ENCODE peak calls at places on chromosomes 1 and 21, in five cellular contexts. One of them, this sample, is unnamed.

GRCh38 chr1:190179817-190180216 is 297.8 kb downstream of the BRINP3 start:
- DNase-seq in renal cortical epithelial cell: no peak
- DNase-seq in Panc1: peak; percentile 25
- DNase-seq in SW 1271: no peak
- DNase-seq in prostate gland: no peak
- DNase-seq in this sample: peak; percentile 23

GRCh38 chr21:46057111-46057709 is 40.7 kb upstream of the COL6A2 start:
- DNase-seq in renal cortical epithelial cell: no peak
- DNase-seq in Panc1: no peak
- DNase-seq in SW 1271: no peak
- DNase-seq in prostate gland: no peak
- DNase-seq in this sample: no peak

GRCh38 chr1:226094451-226094850 is 31.9 kb downstream of the H3-3A start:
- DNase-seq in renal cortical epithelial cell: no peak
- DNase-seq in Panc1: no peak
- DNase-seq in SW 1271: no peak
- DNase-seq in prostate gland: no peak
- DNase-seq in this sample: no peak

GRCh38 chr1:173429517-173430477 is 47.3 kb upstream of the PRDX6 start:
- DNase-seq in renal cortical epithelial cell: peak; percentile 70
- DNase-seq in Panc1: no peak
- DNase-seq in SW 1271: no peak
- DNase-seq in prostate gland: peak; percentile 42
- DNase-seq in this sample: peak; percentile 65

GRCh38 chr1:38991638-38992449 is 768 bp downstream of the AKIRIN1 start:
- DNase-seq in renal cortical epithelial cell: peak; percentile 65
- DNase-seq in Panc1: no peak
- DNase-seq in SW 1271: peak; percentile 1
- DNase-seq in prostate gland: peak; percentile 17
- DNase-seq in this sample: peak; percentile 28

GRCh38 chr1:198175418-198176170 is 18.8 kb downstream of the NEK7 start:
- DNase-seq in renal cortical epithelial cell: peak; percentile 86
- DNase-seq in Panc1: no peak
- DNase-seq in SW 1271: no peak
- DNase-seq in prostate gland: no peak
- DNase-seq in this sample: no peak

GRCh38 chr1:229058716-229059115 is 212.2 kb upstream of the RAB4A start:
- DNase-seq in renal cortical epithelial cell: no peak
- DNase-seq in Panc1: no peak
- DNase-seq in SW 1271: no peak
- DNase-seq in prostate gland: peak; percentile 35
- DNase-seq in this sample: no peak

GRCh38 chr1:217135987-217136894 is 413.0 kb upstream of the ESRRG start:
- DNase-seq in renal cortical epithelial cell: no peak
- DNase-seq in Panc1: no peak
- DNase-seq in SW 1271: no peak
- DNase-seq in prostate gland: no peak
- DNase-seq in this sample: no peak

GRCh38 chr1:153795325-153795837 is 20.2 kb downstream of the SLC27A3 start:
- DNase-seq in renal cortical epithelial cell: no peak
- DNase-seq in Panc1: no peak
- DNase-seq in SW 1271: no peak
- DNase-seq in prostate gland: no peak
- DNase-seq in this sample: no peak

GRCh38 chr1:116147972-116148371 is 36.8 kb downstream of the MAB21L3 start:
- DNase-seq in renal cortical epithelial cell: no peak
- DNase-seq in Panc1: no peak
- DNase-seq in SW 1271: no peak
- DNase-seq in prostate gland: peak; percentile 1
- DNase-seq in this sample: no peak

GRCh38 chr1:3518256-3518655 is 63.8 kb downstream of the ARHGEF16 start:
- DNase-seq in renal cortical epithelial cell: no peak
- DNase-seq in Panc1: no peak
- DNase-seq in SW 1271: no peak
- DNase-seq in prostate gland: no peak
- DNase-seq in this sample: no peak

GRCh38 chr1:238319957-238320356 is 429.2 kb upstream of the ZP4 start:
- DNase-seq in renal cortical epithelial cell: no peak
- DNase-seq in Panc1: no peak
- DNase-seq in SW 1271: no peak
- DNase-seq in prostate gland: no peak
- DNase-seq in this sample: no peak

GRCh38 chr1:244029137-244029536 is 21.9 kb upstream of the ZBTB18 start:
- DNase-seq in renal cortical epithelial cell: no peak
- DNase-seq in Panc1: no peak
- DNase-seq in SW 1271: no peak
- DNase-seq in prostate gland: no peak
- DNase-seq in this sample: no peak

GRCh38 chr1:99328171-99328570 is 63.9 kb downstream of the PLPPR4 start:
- DNase-seq in renal cortical epithelial cell: no peak
- DNase-seq in Panc1: no peak
- DNase-seq in SW 1271: no peak
- DNase-seq in prostate gland: no peak
- DNase-seq in this sample: no peak